ENCODE peak calls at places on chromosomes 11 and 22, in five cellular contexts. One of them, this sample, is unnamed.
A peak's percentile ranks its signal among the peaks of the same experiment; 100 is the strongest.

GRCh38 chr22:47172771-47173534 is 410.5 kb downstream of the TBC1D22A start:
- DNase-seq in suprapubic skin: peak; percentile 48
- DNase-seq in A549: no peak
- DNase-seq in stomach: no peak
- DNase-seq in ovary: peak; percentile 11
- DNase-seq in this sample: peak; percentile 7

GRCh38 chr11:58905716-58906547 is 33.4 kb upstream of the GLYATL1 start:
- DNase-seq in suprapubic skin: no peak
- DNase-seq in A549: peak; percentile 48
- DNase-seq in stomach: peak; percentile 50
- DNase-seq in ovary: no peak
- DNase-seq in this sample: peak; percentile 50

GRCh38 chr22:31093956-31094622 is 13.0 kb downstream of the SMTN start:
- DNase-seq in suprapubic skin: no peak
- DNase-seq in A549: no peak
- DNase-seq in stomach: peak; percentile 51
- DNase-seq in ovary: no peak
- DNase-seq in this sample: peak; percentile 13

GRCh38 chr22:24208012-24208749 is 26.9 kb downstream of the SUSD2 start:
- DNase-seq in suprapubic skin: no peak
- DNase-seq in A549: peak; percentile 85
- DNase-seq in stomach: peak; percentile 58
- DNase-seq in ovary: peak; percentile 66
- DNase-seq in this sample: no peak

GRCh38 chr11:133986545-133986944 is 29.8 kb upstream of the IGSF9B start:
- DNase-seq in suprapubic skin: no peak
- DNase-seq in A549: no peak
- DNase-seq in stomach: no peak
- DNase-seq in ovary: no peak
- DNase-seq in this sample: no peak

GRCh38 chr22:19527321-19527721 is 3.1 kb upstream of the CLDN5 start:
- DNase-seq in suprapubic skin: no peak
- DNase-seq in A549: no peak
- DNase-seq in stomach: no peak
- DNase-seq in ovary: no peak
- DNase-seq in this sample: no peak

GRCh38 chr11:8043756-8044155 is 37.3 kb upstream of the TUB start:
- DNase-seq in suprapubic skin: peak; percentile 49
- DNase-seq in A549: no peak
- DNase-seq in stomach: no peak
- DNase-seq in ovary: no peak
- DNase-seq in this sample: no peak

GRCh38 chr11:75869661-75870455 is 54.8 kb downstream of the UVRAG start:
- DNase-seq in suprapubic skin: no peak
- DNase-seq in A549: no peak
- DNase-seq in stomach: no peak
- DNase-seq in ovary: no peak
- DNase-seq in this sample: no peak

GRCh38 chr22:29214232-29214631 is 8.5 kb downstream of the EMID1 start:
- DNase-seq in suprapubic skin: peak; percentile 41
- DNase-seq in A549: no peak
- DNase-seq in stomach: no peak
- DNase-seq in ovary: no peak
- DNase-seq in this sample: no peak

GRCh38 chr22:50236731-50237409 is 8.0 kb downstream of the TUBGCP6 start:
- DNase-seq in suprapubic skin: no peak
- DNase-seq in A549: peak; percentile 25
- DNase-seq in stomach: no peak
- DNase-seq in ovary: no peak
- DNase-seq in this sample: no peak

GRCh38 chr22:17370036-17370765 is 941 bp downstream of the CECR2 start:
- DNase-seq in suprapubic skin: no peak
- DNase-seq in A549: no peak
- DNase-seq in stomach: no peak
- DNase-seq in ovary: no peak
- DNase-seq in this sample: no peak

GRCh38 chr22:37676691-37677627 is 1.5 kb downstream of the LGALS1 start:
- DNase-seq in suprapubic skin: peak; percentile 93
- DNase-seq in A549: no peak
- DNase-seq in stomach: peak; percentile 85
- DNase-seq in ovary: peak; percentile 95
- DNase-seq in this sample: peak; percentile 93

GRCh38 chr22:24751518-24751917 is 23.0 kb downstream of the PIWIL3 start:
- DNase-seq in suprapubic skin: no peak
- DNase-seq in A549: no peak
- DNase-seq in stomach: no peak
- DNase-seq in ovary: no peak
- DNase-seq in this sample: no peak

GRCh38 chr11:298406-299065 is 790 bp downstream of the IFITM5 start:
- DNase-seq in suprapubic skin: peak; percentile 70
- DNase-seq in A549: no peak
- DNase-seq in stomach: no peak
- DNase-seq in ovary: no peak
- DNase-seq in this sample: peak; percentile 14

GRCh38 chr11:36034572-36035331 is 90.9 kb downstream of the LDLRAD3 start:
- DNase-seq in suprapubic skin: no peak
- DNase-seq in A549: peak; percentile 62
- DNase-seq in stomach: no peak
- DNase-seq in ovary: no peak
- DNase-seq in this sample: no peak

GRCh38 chr11:80155412-80156017 is 714.7 kb upstream of the TENM4 start:
- DNase-seq in suprapubic skin: no peak
- DNase-seq in A549: peak; percentile 1
- DNase-seq in stomach: no peak
- DNase-seq in ovary: no peak
- DNase-seq in this sample: no peak

GRCh38 chr11:133072366-133072765 is 459.9 kb downstream of the OPCML start:
- DNase-seq in suprapubic skin: no peak
- DNase-seq in A549: no peak
- DNase-seq in stomach: no peak
- DNase-seq in ovary: no peak
- DNase-seq in this sample: no peak

GRCh38 chr22:30694171-30694637 is 470 bp upstream of the OSBP2 start:
- DNase-seq in suprapubic skin: no peak
- DNase-seq in A549: peak; percentile 47
- DNase-seq in stomach: peak; percentile 76
- DNase-seq in ovary: peak; percentile 55
- DNase-seq in this sample: peak; percentile 75

GRCh38 chr22:44995282-44995597 is 14.6 kb downstream of the PHF21B start:
- DNase-seq in suprapubic skin: no peak
- DNase-seq in A549: no peak
- DNase-seq in stomach: no peak
- DNase-seq in ovary: no peak
- DNase-seq in this sample: no peak

GRCh38 chr11:115659061-115659963 is 155.1 kb upstream of the CADM1 start:
- DNase-seq in suprapubic skin: no peak
- DNase-seq in A549: no peak
- DNase-seq in stomach: no peak
- DNase-seq in ovary: no peak
- DNase-seq in this sample: no peak

GRCh38 chr11:76228122-76229000 is 22.1 kb upstream of the WNT11 start:
- DNase-seq in suprapubic skin: no peak
- DNase-seq in A549: no peak
- DNase-seq in stomach: no peak
- DNase-seq in ovary: no peak
- DNase-seq in this sample: no peak

GRCh38 chr11:73801136-73801535 is 13.5 kb downstream of the MRPL48 start:
- DNase-seq in suprapubic skin: no peak
- DNase-seq in A549: no peak
- DNase-seq in stomach: no peak
- DNase-seq in ovary: no peak
- DNase-seq in this sample: no peak

GRCh38 chr11:69380921-69381581 is 87.1 kb downstream of the MYEOV start:
- DNase-seq in suprapubic skin: peak; percentile 46
- DNase-seq in A549: no peak
- DNase-seq in stomach: peak; percentile 24
- DNase-seq in ovary: no peak
- DNase-seq in this sample: peak; percentile 4

GRCh38 chr22:30246962-30247376 is 410 bp upstream of the LIF start:
- DNase-seq in suprapubic skin: no peak
- DNase-seq in A549: no peak
- DNase-seq in stomach: no peak
- DNase-seq in ovary: no peak
- DNase-seq in this sample: peak; percentile 85

GRCh38 chr11:47861762-47862161 is 13.6 kb upstream of the NUP160 start:
- DNase-seq in suprapubic skin: no peak
- DNase-seq in A549: no peak
- DNase-seq in stomach: no peak
- DNase-seq in ovary: no peak
- DNase-seq in this sample: no peak

GRCh38 chr11:3177931-3178330 is 12.8 kb upstream of the OSBPL5 start:
- DNase-seq in suprapubic skin: no peak
- DNase-seq in A549: no peak
- DNase-seq in stomach: no peak
- DNase-seq in ovary: no peak
- DNase-seq in this sample: no peak

GRCh38 chr11:504053-504993 is 2.7 kb downstream of the RNH1 start:
- DNase-seq in suprapubic skin: peak; percentile 85
- DNase-seq in A549: no peak
- DNase-seq in stomach: peak; percentile 35
- DNase-seq in ovary: peak; percentile 60
- DNase-seq in this sample: peak; percentile 38

GRCh38 chr22:24503137-24503850 is 8.2 kb downstream of the UPB1 start:
- DNase-seq in suprapubic skin: no peak
- DNase-seq in A549: peak; percentile 71
- DNase-seq in stomach: peak; percentile 63
- DNase-seq in ovary: peak; percentile 51
- DNase-seq in this sample: peak; percentile 61

GRCh38 chr22:49838771-49839717 is 11.4 kb upstream of the BRD1 start:
- DNase-seq in suprapubic skin: no peak
- DNase-seq in A549: no peak
- DNase-seq in stomach: no peak
- DNase-seq in ovary: no peak
- DNase-seq in this sample: peak; percentile 61

GRCh38 chr22:21816787-21817496 is 50.5 kb downstream of the MAPK1 start:
- DNase-seq in suprapubic skin: no peak
- DNase-seq in A549: peak; percentile 48
- DNase-seq in stomach: no peak
- DNase-seq in ovary: no peak
- DNase-seq in this sample: no peak

DNA sequence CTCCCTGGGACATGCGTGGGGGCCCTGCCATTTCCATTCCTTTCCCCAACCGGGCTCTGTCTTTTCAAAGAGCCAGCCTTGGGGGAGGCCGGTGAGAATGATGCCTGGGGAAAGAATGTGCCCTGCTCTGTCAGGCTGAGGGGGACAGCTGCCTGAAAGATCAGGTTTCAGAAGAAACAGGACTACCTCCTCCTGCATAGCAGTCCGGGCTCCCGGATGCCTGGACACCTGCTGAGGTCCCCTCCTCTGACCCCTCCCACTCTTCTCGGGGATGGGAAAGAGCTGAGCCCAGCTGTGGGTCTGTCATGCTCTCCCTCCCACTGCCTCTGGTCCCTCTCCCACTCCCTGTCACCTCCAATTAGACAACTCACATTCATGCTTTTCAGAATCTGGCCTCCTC is 41.8 kb upstream of the CDON start:
- DNase-seq in suprapubic skin: no peak
- DNase-seq in A549: no peak
- DNase-seq in stomach: no peak
- DNase-seq in ovary: no peak
- DNase-seq in this sample: no peak
- TF ChIP-seq EP300 in suprapubic skin: no peak
- TF ChIP-seq EP300 in A549: no peak
- TF ChIP-seq EP300 in stomach: no peak
- TF ChIP-seq EP300 in ovary: no peak
- TF ChIP-seq EP300 in this sample: no peak

GRCh38 chr11:61917357-61918109 is at the start of gene RAB3IL1:
- DNase-seq in suprapubic skin: peak; percentile 88
- DNase-seq in A549: peak; percentile 66
- DNase-seq in stomach: peak; percentile 56
- DNase-seq in ovary: peak; percentile 81
- DNase-seq in this sample: peak; percentile 55
- TF ChIP-seq POLR2A in suprapubic skin: no peak
- TF ChIP-seq POLR2A in A549: no peak
- TF ChIP-seq POLR2A in stomach: no peak
- TF ChIP-seq POLR2A in ovary: peak; percentile 81
- TF ChIP-seq POLR2A in this sample: no peak

DNA sequence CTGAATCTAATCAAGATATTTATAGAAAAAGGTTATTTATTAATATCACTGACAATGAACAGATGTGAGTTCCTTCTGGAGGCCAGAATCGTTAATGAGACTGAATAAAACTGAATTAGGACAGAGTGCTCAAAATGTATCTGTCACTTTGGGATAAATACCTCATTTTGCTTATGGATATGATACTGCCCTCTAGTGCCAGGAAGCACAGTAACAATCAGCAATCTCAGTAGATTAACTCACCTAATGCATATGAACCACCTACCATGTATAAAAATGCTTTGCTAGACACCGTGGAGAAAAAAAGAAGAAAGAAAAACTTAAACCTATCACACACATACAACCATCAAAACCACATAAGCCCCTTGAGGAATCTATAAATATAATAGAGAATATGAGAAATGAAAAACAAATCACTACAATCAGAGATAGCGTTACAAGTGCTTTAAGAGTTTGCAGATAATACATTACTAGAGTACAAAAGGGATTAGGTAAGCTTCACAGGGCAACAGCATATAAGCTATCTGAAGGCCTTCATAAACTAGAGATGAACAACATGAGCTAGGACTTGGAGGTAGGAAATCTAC is 117.4 kb downstream of the SGSM3 start:
- DNase-seq in suprapubic skin: no peak
- DNase-seq in A549: peak; percentile 28
- DNase-seq in stomach: no peak
- DNase-seq in ovary: no peak
- DNase-seq in this sample: no peak
- TF ChIP-seq EP300 in suprapubic skin: no peak
- TF ChIP-seq EP300 in A549: no peak
- TF ChIP-seq EP300 in stomach: no peak
- TF ChIP-seq EP300 in ovary: no peak
- TF ChIP-seq EP300 in this sample: no peak

DNA sequence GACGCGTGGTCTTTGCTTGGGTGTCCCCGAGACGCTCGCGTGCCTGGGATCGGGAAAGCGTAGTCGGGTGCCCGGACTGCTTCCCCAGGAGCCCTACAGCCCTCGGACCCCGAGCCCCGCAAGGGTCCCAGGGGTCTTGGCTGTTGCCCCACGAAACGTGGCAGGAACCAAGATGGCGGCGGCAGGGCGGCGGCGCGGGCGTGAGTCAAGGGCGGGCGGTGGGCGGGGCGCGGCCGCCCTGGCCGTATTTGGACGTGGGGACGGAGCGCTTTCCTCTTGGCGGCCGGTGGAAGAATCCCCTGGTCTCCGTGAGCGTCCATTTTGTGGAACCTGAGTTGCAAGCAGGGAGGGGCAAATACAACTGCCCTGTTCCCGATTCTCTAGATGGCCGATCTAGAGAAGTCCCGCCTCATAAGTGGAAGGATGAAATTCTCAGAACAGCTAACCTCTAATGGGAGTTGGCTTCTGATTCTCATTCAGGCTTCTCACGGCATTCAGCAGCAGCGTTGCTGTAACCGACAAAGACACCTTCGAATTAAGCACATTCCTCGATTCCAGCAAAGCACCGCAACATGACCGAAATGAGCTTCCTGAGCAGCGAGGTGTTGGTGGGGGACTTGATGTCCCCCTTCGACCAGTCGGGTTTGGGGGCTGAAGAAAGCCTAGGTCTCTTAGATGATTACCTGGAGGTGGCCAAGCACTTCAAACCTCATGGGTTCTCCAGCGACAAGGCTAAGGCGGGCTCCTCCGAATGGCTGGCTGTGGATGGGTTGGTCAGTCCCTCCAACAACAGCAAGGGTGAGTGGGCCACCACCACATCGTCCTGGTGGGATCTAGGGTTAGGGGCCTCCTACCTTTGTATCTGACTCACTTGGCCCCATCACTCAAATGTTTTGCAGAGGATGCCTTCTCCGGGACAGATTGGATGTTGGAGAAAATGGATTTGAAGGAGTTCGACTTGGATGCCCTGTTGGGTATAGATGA is 804 bp downstream of the ATF4 start:
- DNase-seq in suprapubic skin: peak; percentile 89
- DNase-seq in A549: no peak
- DNase-seq in stomach: peak; percentile 77
- DNase-seq in ovary: peak; percentile 76
- DNase-seq in this sample: peak; percentile 84
- TF ChIP-seq POLR2A in suprapubic skin: no peak
- TF ChIP-seq POLR2A in A549: no peak
- TF ChIP-seq POLR2A in stomach: no peak
- TF ChIP-seq POLR2A in ovary: no peak
- TF ChIP-seq POLR2A in this sample: no peak

This sample was measured in transverse colon.